ENCODE peak calls at places on chromosome X, in eight cellular contexts. V, R, F, S, A, L, D and K are unnamed samples.

GRCh38 chrX:84186603-84187358 is 1.2 kb downstream of the RPS6KA6 start:
- DNase-seq in V (no peak), R (peak; percentile 36), F (no peak), S (no peak), A (no peak), L (no peak), D (no peak), K (no peak)

GRCh38 chrX:110026099-110026844 is 23.4 kb downstream of the TMEM164 start:
- DNase-seq in V (no peak), R (no peak), F (no peak), S (no peak), A (no peak), L (peak; percentile 76), D (no peak), K (no peak)

GRCh38 chrX:154378059-154378798 is 866 bp upstream of the EMD start:
- DNase-seq in V (peak; percentile 19), R (peak; percentile 52), F (peak; percentile 15), S (no peak), A (peak; percentile 23), L (peak; percentile 71), D (no peak), K (peak; percentile 88)

GRCh38 chrX:119427024-119427794 is 28.1 kb downstream of the SLC25A43 start:
- DNase-seq in V (no peak), R (no peak), F (no peak), S (no peak), A (peak; percentile 2), L (no peak), D (no peak), K (no peak)

GRCh38 chrX:155888139-155888538 is 7.0 kb downstream of the VAMP7 start:
- DNase-seq in V (no peak), R (peak; percentile 85), F (no peak), S (no peak), A (no peak), L (no peak), D (no peak), K (no peak)

GRCh38 chrX:70669120-70669519 is 224.5 kb downstream of the DLG3 start:
- DNase-seq in V (no peak), R (no peak), F (no peak), S (no peak), A (no peak), L (no peak), D (no peak), K (no peak)

GRCh38 chrX:47285762-47286320 is 53.0 kb downstream of the USP11 start:
- DNase-seq in V (no peak), R (no peak), F (no peak), S (no peak), A (no peak), L (no peak), D (no peak), K (no peak)

GRCh38 chrX:12245650-12246645 is 107.7 kb downstream of the FRMPD4 start:
- DNase-seq in V (no peak), R (peak; percentile 75), F (no peak), S (no peak), A (no peak), L (no peak), D (no peak), K (no peak)